ENCODE peak calls at places on chromosomes 1 and 21, in seven cellular contexts. One of them, this sample, is unnamed.

GRCh38 chr1:8941906-8942305 is 3.8 kb upstream of the CA6 start:
- DNase-seq in A549: peak
- DNase-seq in sigmoid colon: no peak
- DNase-seq in ovary: no peak
- DNase-seq in stomach: no peak
- DNase-seq in tibial nerve: no peak
- DNase-seq in suprapubic skin: no peak
- DNase-seq in this sample: no peak

GRCh38 chr1:163614346-163614745 is 292.6 kb downstream of the NUF2 start:
- DNase-seq in A549: no peak
- DNase-seq in sigmoid colon: no peak
- DNase-seq in ovary: no peak
- DNase-seq in stomach: no peak
- DNase-seq in tibial nerve: no peak
- DNase-seq in suprapubic skin: no peak
- DNase-seq in this sample: no peak

GRCh38 chr1:16978589-16979474 is 1.6 kb downstream of the MFAP2 start:
- DNase-seq in A549: no peak
- DNase-seq in sigmoid colon: peak
- DNase-seq in ovary: peak
- DNase-seq in stomach: no peak
- DNase-seq in tibial nerve: peak
- DNase-seq in suprapubic skin: peak
- DNase-seq in this sample: no peak

GRCh38 chr1:32066489-32066873 is 6.3 kb upstream of the TMEM39B start:
- DNase-seq in A549: no peak
- DNase-seq in sigmoid colon: peak
- DNase-seq in ovary: peak
- DNase-seq in stomach: peak
- DNase-seq in tibial nerve: peak
- DNase-seq in suprapubic skin: peak
- DNase-seq in this sample: no peak

GRCh38 chr1:14300991-14301703 is 297.3 kb upstream of the KAZN start:
- DNase-seq in A549: no peak
- DNase-seq in sigmoid colon: peak
- DNase-seq in ovary: no peak
- DNase-seq in stomach: peak
- DNase-seq in tibial nerve: no peak
- DNase-seq in suprapubic skin: peak
- DNase-seq in this sample: peak

GRCh38 chr1:153957744-153958110 is 685 bp downstream of the CRTC2 start:
- DNase-seq in A549: no peak
- DNase-seq in sigmoid colon: no peak
- DNase-seq in ovary: no peak
- DNase-seq in stomach: no peak
- DNase-seq in tibial nerve: no peak
- DNase-seq in suprapubic skin: no peak
- DNase-seq in this sample: no peak

GRCh38 chr21:37642493-37642892 is 273.8 kb downstream of the KCNJ6 start:
- DNase-seq in A549: no peak
- DNase-seq in sigmoid colon: no peak
- DNase-seq in ovary: no peak
- DNase-seq in stomach: no peak
- DNase-seq in tibial nerve: no peak
- DNase-seq in suprapubic skin: no peak
- DNase-seq in this sample: no peak

GRCh38 chr1:180912801-180913616 is at the start of gene KIAA1614:
- DNase-seq in A549: no peak
- DNase-seq in sigmoid colon: peak
- DNase-seq in ovary: peak
- DNase-seq in stomach: no peak
- DNase-seq in tibial nerve: no peak
- DNase-seq in suprapubic skin: peak
- DNase-seq in this sample: peak

GRCh38 chr21:29585462-29585861 is 286.7 kb downstream of the BACH1 start:
- DNase-seq in A549: no peak
- DNase-seq in sigmoid colon: no peak
- DNase-seq in ovary: no peak
- DNase-seq in stomach: no peak
- DNase-seq in tibial nerve: no peak
- DNase-seq in suprapubic skin: no peak
- DNase-seq in this sample: no peak

DNA sequence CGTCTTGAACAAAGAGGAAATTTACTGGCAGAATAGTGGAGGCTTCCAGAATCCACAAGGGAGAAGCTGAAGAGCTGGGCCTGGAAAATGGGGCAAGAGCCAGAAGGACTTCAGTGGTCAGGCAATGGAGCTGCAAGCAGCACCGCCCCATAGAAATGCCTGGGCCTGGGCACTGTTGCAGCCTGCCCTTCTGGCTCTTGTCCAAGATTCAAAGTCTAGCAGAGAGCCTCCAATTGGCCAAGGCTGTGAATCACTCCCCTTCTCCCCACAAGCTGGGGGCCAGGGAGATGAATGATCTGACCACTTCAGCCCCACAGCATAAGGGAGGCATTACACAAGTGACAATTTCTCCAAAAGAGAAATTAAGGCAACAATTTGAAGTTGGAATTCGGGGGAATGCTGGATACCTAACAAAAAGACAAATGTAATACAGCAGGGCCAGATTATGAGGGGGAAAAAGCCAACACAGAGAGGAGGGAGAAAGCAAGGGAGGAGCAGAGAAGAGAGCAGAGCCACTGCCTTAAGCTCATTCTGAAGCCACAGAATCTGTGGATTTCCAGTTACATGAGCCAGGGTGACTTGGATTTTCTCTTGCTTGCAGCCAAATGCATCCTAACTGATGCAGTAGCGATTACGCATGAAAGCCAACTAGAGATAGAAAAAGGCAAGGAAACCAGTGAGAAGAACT is 80.3 kb downstream of the LRIG2 start:
- DNase-seq in A549: no peak
- DNase-seq in sigmoid colon: no peak
- DNase-seq in ovary: no peak
- DNase-seq in stomach: no peak
- DNase-seq in tibial nerve: no peak
- DNase-seq in suprapubic skin: no peak
- DNase-seq in this sample: no peak
- TF ChIP-seq EP300 in A549: no peak
- TF ChIP-seq EP300 in sigmoid colon: no peak
- TF ChIP-seq EP300 in ovary: no peak
- TF ChIP-seq EP300 in stomach: no peak
- TF ChIP-seq EP300 in tibial nerve: no peak
- TF ChIP-seq EP300 in suprapubic skin: no peak
- TF ChIP-seq EP300 in this sample: no peak

GRCh38 chr21:32732544-32732943 is 4.7 kb upstream of the SYNJ1 start:
- DNase-seq in A549: no peak
- DNase-seq in sigmoid colon: no peak
- DNase-seq in ovary: no peak
- DNase-seq in stomach: no peak
- DNase-seq in tibial nerve: no peak
- DNase-seq in suprapubic skin: no peak
- DNase-seq in this sample: no peak

GRCh38 chr21:32727478-32727727 is 410 bp downstream of the SYNJ1 start:
- DNase-seq in A549: no peak
- DNase-seq in sigmoid colon: no peak
- DNase-seq in ovary: no peak
- DNase-seq in stomach: peak
- DNase-seq in tibial nerve: no peak
- DNase-seq in suprapubic skin: peak
- DNase-seq in this sample: no peak

GRCh38 chr21:32727728-32728454 is at the start of gene SYNJ1:
- DNase-seq in A549: peak
- DNase-seq in sigmoid colon: peak
- DNase-seq in ovary: peak
- DNase-seq in stomach: peak
- DNase-seq in tibial nerve: peak
- DNase-seq in suprapubic skin: peak
- DNase-seq in this sample: peak

GRCh38 chr21:32726742-32727477 is 903 bp downstream of the SYNJ1 start:
- DNase-seq in A549: peak
- DNase-seq in sigmoid colon: no peak
- DNase-seq in ovary: no peak
- DNase-seq in stomach: no peak
- DNase-seq in tibial nerve: peak
- DNase-seq in suprapubic skin: no peak
- DNase-seq in this sample: peak

DNA sequence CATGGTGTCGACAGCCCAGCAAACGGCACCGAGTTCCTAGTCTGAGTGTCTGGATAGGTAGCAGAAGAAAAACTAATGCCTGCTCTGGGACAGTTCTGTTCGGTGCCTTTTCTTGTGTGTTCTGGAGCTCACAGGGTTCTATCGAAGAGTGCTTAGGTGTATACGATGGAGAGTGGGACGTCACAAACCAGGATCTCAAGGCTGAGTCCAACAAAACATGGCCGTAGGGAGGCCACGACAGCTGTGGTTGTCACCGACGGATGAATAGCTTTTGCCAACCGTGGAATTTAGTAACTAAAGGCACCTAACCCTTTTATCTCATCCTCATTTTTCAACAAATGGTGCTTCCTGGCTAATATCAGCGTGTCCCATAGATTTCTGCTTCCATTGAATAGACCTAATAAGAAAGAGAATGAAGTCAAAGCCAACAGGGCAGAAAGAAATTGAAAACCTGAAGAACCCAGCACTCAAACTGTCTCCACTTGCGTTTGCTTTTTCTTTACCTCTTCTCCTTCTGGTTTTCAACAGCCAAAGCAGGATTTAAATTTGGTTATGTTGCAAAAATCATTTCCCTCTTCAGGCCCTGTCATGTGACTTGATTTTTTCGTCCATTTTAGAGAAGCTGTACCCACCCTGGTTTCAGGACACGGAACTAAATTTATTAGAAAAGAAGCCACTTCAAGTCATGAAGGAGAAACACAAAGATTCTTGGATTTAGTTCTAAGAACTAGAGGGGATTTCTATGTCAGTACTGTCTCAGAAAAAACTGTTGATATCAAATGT is 833 bp upstream of the SYNJ1 start:
- DNase-seq in A549: peak
- DNase-seq in sigmoid colon: no peak
- DNase-seq in ovary: no peak
- DNase-seq in stomach: no peak
- DNase-seq in tibial nerve: peak
- DNase-seq in suprapubic skin: no peak
- DNase-seq in this sample: no peak
- TF ChIP-seq EP300 in A549: no peak
- TF ChIP-seq EP300 in sigmoid colon: no peak
- TF ChIP-seq EP300 in ovary: no peak
- TF ChIP-seq EP300 in stomach: no peak
- TF ChIP-seq EP300 in tibial nerve: no peak
- TF ChIP-seq EP300 in suprapubic skin: no peak
- TF ChIP-seq EP300 in this sample: no peak

DNA sequence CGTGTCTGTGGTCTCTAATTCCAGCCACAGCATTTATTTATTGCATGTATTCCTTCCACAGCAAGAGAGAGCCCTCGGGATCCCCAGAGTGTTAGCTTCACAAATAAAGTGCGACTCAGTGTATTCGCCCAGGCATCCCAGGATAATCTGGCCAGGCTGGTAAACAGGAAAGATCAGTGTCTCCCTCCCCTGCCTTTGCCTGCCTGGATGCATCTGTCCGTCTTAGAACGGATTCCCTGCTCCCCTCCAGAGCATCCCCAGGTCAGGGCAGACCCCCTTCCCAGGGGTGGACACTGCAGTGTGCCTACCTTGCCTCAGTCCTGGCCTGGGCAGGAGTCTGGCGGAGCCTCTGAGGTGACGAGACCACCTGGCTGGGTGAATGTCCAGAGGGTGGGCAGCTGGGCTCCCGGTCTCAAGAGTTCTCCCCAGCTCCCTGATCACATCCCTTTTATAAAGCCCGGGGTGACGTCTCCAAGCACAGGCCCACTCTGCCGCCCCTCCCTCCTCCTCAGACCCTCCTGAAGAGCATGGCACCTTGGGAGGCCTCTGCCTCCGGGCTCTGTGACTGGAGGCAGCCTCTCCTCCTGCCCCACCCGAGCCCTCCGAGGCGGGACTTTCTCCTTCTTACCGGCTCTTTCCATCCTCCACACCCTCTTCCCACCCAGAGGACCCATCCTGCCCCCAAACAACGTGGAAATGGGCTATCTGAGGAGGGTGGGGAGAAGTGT is at the start of gene KISS1:
- DNase-seq in A549: no peak
- DNase-seq in sigmoid colon: no peak
- DNase-seq in ovary: no peak
- DNase-seq in stomach: no peak
- DNase-seq in tibial nerve: no peak
- DNase-seq in suprapubic skin: no peak
- DNase-seq in this sample: no peak
- TF ChIP-seq EP300 in A549: no peak
- TF ChIP-seq EP300 in sigmoid colon: no peak
- TF ChIP-seq EP300 in ovary: no peak
- TF ChIP-seq EP300 in stomach: no peak
- TF ChIP-seq EP300 in tibial nerve: no peak
- TF ChIP-seq EP300 in suprapubic skin: no peak
- TF ChIP-seq EP300 in this sample: no peak

GRCh38 chr1:161402446-161402845 is 34.8 kb upstream of the CFAP126 start:
- DNase-seq in A549: no peak
- DNase-seq in sigmoid colon: no peak
- DNase-seq in ovary: no peak
- DNase-seq in stomach: no peak
- DNase-seq in tibial nerve: no peak
- DNase-seq in suprapubic skin: no peak
- DNase-seq in this sample: no peak

GRCh38 chr1:161404051-161404597 is 36.4 kb upstream of the CFAP126 start:
- DNase-seq in A549: no peak
- DNase-seq in sigmoid colon: no peak
- DNase-seq in ovary: no peak
- DNase-seq in stomach: no peak
- DNase-seq in tibial nerve: no peak
- DNase-seq in suprapubic skin: no peak
- DNase-seq in this sample: no peak

GRCh38 chr1:161398900-161399256 is 31.2 kb upstream of the CFAP126 start:
- DNase-seq in A549: no peak
- DNase-seq in sigmoid colon: no peak
- DNase-seq in ovary: no peak
- DNase-seq in stomach: no peak
- DNase-seq in tibial nerve: no peak
- DNase-seq in suprapubic skin: no peak
- DNase-seq in this sample: no peak

DNA sequence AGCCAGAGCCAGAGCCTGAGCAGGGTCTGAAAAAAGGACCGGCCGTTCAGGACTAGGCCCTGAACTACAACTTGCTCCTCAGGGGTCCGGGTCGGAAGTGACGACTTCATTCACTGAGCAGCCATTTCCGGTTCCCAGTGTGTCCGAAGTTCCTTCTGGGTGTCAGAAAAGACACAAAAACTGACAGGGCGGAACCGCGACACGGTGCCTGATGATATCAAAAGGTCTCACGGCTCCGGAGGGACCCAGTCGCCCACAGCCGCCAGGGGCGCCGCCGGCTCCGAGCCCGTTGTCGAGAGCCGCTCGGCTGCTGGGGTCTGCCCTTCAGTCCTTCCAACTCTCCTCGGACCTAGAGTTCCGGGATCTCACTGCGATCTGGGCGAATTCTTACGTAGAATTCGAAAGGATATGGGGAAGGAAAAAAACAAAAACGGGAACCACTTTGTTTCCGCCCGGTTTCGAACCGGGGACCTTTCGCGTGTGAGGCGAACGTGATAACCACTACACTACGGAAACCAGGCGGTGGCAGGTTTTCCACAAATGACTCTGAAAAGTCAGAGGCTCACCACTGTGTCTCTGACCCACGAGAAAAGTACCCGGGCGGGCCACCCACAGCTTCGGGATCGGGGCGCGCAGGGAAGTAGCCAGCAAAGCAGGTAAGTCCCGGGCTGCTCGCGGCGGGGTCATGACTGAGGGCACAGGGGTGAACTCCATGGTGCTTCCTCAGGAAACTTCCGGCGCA is 31.8 kb upstream of the CFAP126 start:
- DNase-seq in A549: peak
- DNase-seq in sigmoid colon: peak
- DNase-seq in ovary: peak
- DNase-seq in stomach: peak
- DNase-seq in tibial nerve: peak
- DNase-seq in suprapubic skin: peak
- DNase-seq in this sample: peak
- TF ChIP-seq EP300 in A549: no peak
- TF ChIP-seq EP300 in sigmoid colon: peak
- TF ChIP-seq EP300 in ovary: peak
- TF ChIP-seq EP300 in stomach: no peak
- TF ChIP-seq EP300 in tibial nerve: peak
- TF ChIP-seq EP300 in suprapubic skin: no peak
- TF ChIP-seq EP300 in this sample: no peak